ENCODE peak calls at places on chromosomes 2 and 18, in eight cellular contexts. U is bronchial epithelial cell, Z is RWPE1, Y is mammary epithelial cell, Q is pancreas, M is endothelial cell, H is Calu3, A is cardiac muscle cell. T is an unnamed sample.

GRCh38 chr2:2899826-2900225 is 477.8 kb downstream of the EIPR1 start:
- DNase-seq in U (no peak), Z (no peak), Y (no peak), Q (no peak), M (no peak), H (no peak), A (no peak), T (peak; percentile 66)

GRCh38 chr2:199464614-199465352 is 7.0 kb upstream of the SATB2 start:
- DNase-seq in U (no peak), Z (no peak), Y (no peak), Q (no peak), M (peak; percentile 12), H (no peak), A (no peak), T (no peak)

GRCh38 chr2:44137872-44138551 is 30.7 kb upstream of the PPM1B start:
- DNase-seq in U (no peak), Z (no peak), Y (no peak), Q (no peak), M (no peak), H (no peak), A (no peak), T (no peak)

GRCh38 chr2:108244667-108245414 is 5.1 kb downstream of the SULT1C3 start:
- DNase-seq in U (no peak), Z (no peak), Y (no peak), Q (no peak), M (no peak), H (no peak), A (no peak), T (no peak)

GRCh38 chr2:10871978-10872377 is 39.8 kb upstream of the KCNF1 start:
- DNase-seq in U (no peak), Z (no peak), Y (no peak), Q (no peak), M (no peak), H (no peak), A (no peak), T (no peak)

GRCh38 chr2:228646061-228646460 is 464.6 kb upstream of the SPHKAP start:
- DNase-seq in U (peak; percentile 10), Z (no peak), Y (no peak), Q (no peak), M (no peak), H (no peak), A (no peak), T (no peak)

GRCh38 chr18:56853961-56854360 is 202.8 kb downstream of the WDR7 start:
- DNase-seq in U (no peak), Z (no peak), Y (no peak), Q (no peak), M (no peak), H (no peak), A (no peak), T (no peak)

GRCh38 chr2:101124684-101125366 is 26.4 kb downstream of the TBC1D8 start:
- DNase-seq in U (peak; percentile 94), Z (peak; percentile 97), Y (peak; percentile 95), Q (no peak), M (no peak), H (peak; percentile 86), A (no peak), T (no peak)

GRCh38 chr2:146037334-146037870 is 1517.5 kb upstream of the ZEB2 start:
- DNase-seq in U (no peak), Z (no peak), Y (no peak), Q (no peak), M (no peak), H (no peak), A (no peak), T (no peak)

GRCh38 chr2:122007577-122007976 is 252.1 kb downstream of the TSN start:
- DNase-seq in U (no peak), Z (no peak), Y (no peak), Q (no peak), M (no peak), H (no peak), A (peak; percentile 59), T (no peak)

GRCh38 chr2:101150306-101151140 is 659 bp downstream of the TBC1D8 start:
- DNase-seq in U (no peak), Z (no peak), Y (no peak), Q (peak; percentile 46), M (peak; percentile 45), H (peak; percentile 50), A (peak; percentile 56), T (peak; percentile 25)

GRCh38 chr2:45418532-45418931 is 192.5 kb downstream of the SRBD1 start:
- DNase-seq in U (no peak), Z (no peak), Y (no peak), Q (no peak), M (no peak), H (no peak), A (no peak), T (no peak)

GRCh38 chr18:24015897-24016631 is 1.5 kb downstream of the TTC39C start:
- DNase-seq in U (no peak), Z (no peak), Y (no peak), Q (no peak), M (no peak), H (no peak), A (no peak), T (no peak)

GRCh38 chr2:238947920-238948710 is 100.2 kb downstream of the TWIST2 start:
- DNase-seq in U (peak; percentile 98), Z (peak; percentile 88), Y (peak; percentile 98), Q (no peak), M (peak; percentile 1), H (peak; percentile 23), A (no peak), T (no peak)

GRCh38 chr2:12720181-12720580 is 3.4 kb downstream of the TRIB2 start:
- DNase-seq in U (no peak), Z (no peak), Y (no peak), Q (no peak), M (no peak), H (no peak), A (no peak), T (no peak)

GRCh38 chr2:112547333-112547732 is 5.1 kb downstream of the POLR1B start:
- DNase-seq in U (peak; percentile 73), Z (peak; percentile 8), Y (peak; percentile 18), Q (peak; percentile 12), M (no peak), H (no peak), A (no peak), T (no peak)

GRCh38 chr2:234363011-234363487 is 133.8 kb downstream of the ARL4C start:
- DNase-seq in U (peak; percentile 12), Z (no peak), Y (no peak), Q (no peak), M (no peak), H (peak; percentile 10), A (no peak), T (no peak)

GRCh38 chr2:127517465-127517864 is 8.8 kb downstream of the IWS1 start:
- DNase-seq in U (no peak), Z (no peak), Y (no peak), Q (no peak), M (no peak), H (no peak), A (no peak), T (no peak)

GRCh38 chr18:63088262-63088661 is 231.3 kb downstream of the BCL2 start:
- DNase-seq in U (no peak), Z (no peak), Y (no peak), Q (no peak), M (no peak), H (no peak), A (peak; percentile 8), T (no peak)

GRCh38 chr2:65350714-65351113 is 81.7 kb downstream of the SPRED2 start:
- DNase-seq in U (peak; percentile 21), Z (no peak), Y (no peak), Q (no peak), M (no peak), H (no peak), A (peak; percentile 39), T (no peak)
- TF ChIP-seq CTCF in U (peak; percentile 48), Z (peak; percentile 7), Y (peak; percentile 30), Q (no peak), M (peak; percentile 64), H (peak; percentile 40), A (peak; percentile 39), T (peak; percentile 33)

GRCh38 chr18:61893304-61893970 is 630 bp upstream of the RNF152 start:
- DNase-seq in U (no peak), Z (peak; percentile 52), Y (peak; percentile 37), Q (peak; percentile 32), M (peak; percentile 59), H (peak; percentile 64), A (peak; percentile 77), T (peak; percentile 24)
- TF ChIP-seq CTCF in U (no peak), Z (no peak), Y (no peak), Q (no peak), M (no peak), H (no peak), A (no peak), T (no peak)

GRCh38 chr2:26991717-26992116 is 21.3 kb downstream of the MAPRE3 start:
- DNase-seq in U (no peak), Z (no peak), Y (no peak), Q (no peak), M (no peak), H (no peak), A (no peak), T (no peak)

GRCh38 chr2:26986576-26986975 is 16.1 kb downstream of the MAPRE3 start:
- DNase-seq in U (no peak), Z (no peak), Y (no peak), Q (no peak), M (no peak), H (no peak), A (no peak), T (no peak)

GRCh38 chr2:26985807-26986206 is 15.4 kb downstream of the MAPRE3 start:
- DNase-seq in U (no peak), Z (no peak), Y (no peak), Q (no peak), M (no peak), H (no peak), A (no peak), T (no peak)

GRCh38 chr2:26988165-26988879 is 17.9 kb downstream of the MAPRE3 start:
- DNase-seq in U (peak; percentile 40), Z (no peak), Y (peak; percentile 29), Q (no peak), M (no peak), H (no peak), A (no peak), T (no peak)

DNA sequence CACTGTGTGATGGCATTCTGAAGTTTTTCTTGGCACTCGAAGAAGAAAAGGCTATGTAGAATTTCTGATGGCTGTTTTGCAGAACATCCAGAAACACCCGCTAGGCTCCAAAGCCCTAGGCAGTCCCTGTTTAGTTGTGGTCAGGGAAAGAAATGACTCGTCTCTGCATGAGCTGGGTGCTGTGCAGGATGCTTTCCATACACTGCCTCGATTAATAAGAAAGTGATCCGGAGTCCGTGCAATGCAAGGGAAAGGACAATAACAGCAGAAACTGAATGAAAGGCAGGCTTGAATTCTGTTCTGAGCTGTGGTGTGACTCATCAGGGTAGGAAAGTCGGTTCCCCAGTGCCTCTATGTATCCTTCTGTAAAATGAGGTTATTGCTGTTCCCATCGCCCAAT is 18.7 kb downstream of the MAPRE3 start:
- DNase-seq in U (peak; percentile 24), Z (no peak), Y (peak; percentile 32), Q (no peak), M (no peak), H (no peak), A (no peak), T (no peak)
- TF ChIP-seq CTCF in U (no peak), Z (no peak), Y (no peak), Q (no peak), M (no peak), H (no peak), A (no peak), T (no peak)

DNA sequence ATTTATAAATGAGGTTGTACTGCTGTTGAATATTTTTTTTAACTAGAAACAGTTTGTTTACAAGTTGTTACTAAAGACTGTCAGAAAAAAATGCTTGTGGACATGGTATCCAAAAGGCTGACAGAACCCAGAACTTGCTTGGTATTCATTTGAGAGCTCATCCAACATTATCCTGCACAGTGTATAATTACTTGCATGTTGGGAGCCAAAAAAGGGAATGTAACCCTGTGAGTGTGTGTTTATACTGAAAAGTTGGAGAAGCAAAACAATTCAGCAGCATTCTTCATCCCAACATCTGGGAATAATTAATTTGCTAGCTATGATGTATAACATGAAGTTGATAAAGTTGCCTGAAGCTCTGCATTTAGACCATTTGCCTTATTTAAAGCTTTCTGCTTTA is 42.1 kb upstream of the EHBP1 start:
- DNase-seq in U (no peak), Z (no peak), Y (no peak), Q (no peak), M (no peak), H (no peak), A (no peak), T (no peak)
- TF ChIP-seq CTCF in U (no peak), Z (no peak), Y (no peak), Q (no peak), M (no peak), H (no peak), A (no peak), T (no peak)